ENCODE peak calls at places on chromosome 9, in five cellular contexts. E, U, M, R and H are unnamed samples.
A peak's percentile ranks its signal among the peaks of the same experiment; 100 is the strongest.

GRCh38 chr9:116000748-116001329 is 152.8 kb upstream of the PAPPA start:
- DNase-seq in E (peak; percentile 11), U (no peak), M (no peak), R (no peak), H (no peak)

GRCh38 chr9:84002344-84002743 is 21.7 kb downstream of the RMI1 start:
- DNase-seq in E (peak; percentile 43), U (no peak), M (no peak), R (no peak), H (no peak)

GRCh38 chr9:27368317-27368985 is 71.5 kb upstream of the EQTN start:
- DNase-seq in E (no peak), U (no peak), M (no peak), R (no peak), H (no peak)

GRCh38 chr9:12162101-12162500 is 531.1 kb upstream of the TYRP1 start:
- DNase-seq in E (no peak), U (no peak), M (no peak), R (no peak), H (no peak)

GRCh38 chr9:81741103-81741502 is 51.8 kb upstream of the TLE1 start:
- DNase-seq in E (no peak), U (no peak), M (peak; percentile 76), R (no peak), H (no peak)

GRCh38 chr9:109278216-109278615 is 42.6 kb downstream of the EPB41L4B start:
- DNase-seq in E (no peak), U (no peak), M (no peak), R (no peak), H (no peak)

GRCh38 chr9:122173670-122174069 is 14.0 kb downstream of the MORN5 start:
- DNase-seq in E (no peak), U (no peak), M (no peak), R (no peak), H (no peak)

GRCh38 chr9:30039712-30040111 is 2344.7 kb upstream of the ACO1 start:
- DNase-seq in E (no peak), U (no peak), M (no peak), R (no peak), H (no peak)

GRCh38 chr9:72509053-72509452 is 12.4 kb upstream of the TMC1 start:
- DNase-seq in E (no peak), U (no peak), M (peak; percentile 81), R (no peak), H (no peak)

GRCh38 chr9:37430841-37431597 is 8.5 kb downstream of the GRHPR start:
- DNase-seq in E (no peak), U (no peak), M (no peak), R (peak; percentile 66), H (no peak)

GRCh38 chr9:92151691-92152393 is 36.6 kb upstream of the SPTLC1 start:
- DNase-seq in E (no peak), U (no peak), M (peak; percentile 96), R (peak; percentile 84), H (no peak)

GRCh38 chr9:105500108-105500766 is 52.4 kb downstream of the FSD1L start:
- DNase-seq in E (peak; percentile 69), U (no peak), M (no peak), R (no peak), H (no peak)

GRCh38 chr9:95102572-95102971 is 214.9 kb downstream of the FANCC start:
- DNase-seq in E (no peak), U (no peak), M (no peak), R (no peak), H (no peak)

GRCh38 chr9:102974530-102974929 is 20.6 kb upstream of the CYLC2 start:
- DNase-seq in E (no peak), U (no peak), M (peak; percentile 36), R (no peak), H (no peak)

GRCh38 chr9:83447351-83447750 is 90.8 kb downstream of the FRMD3 start:
- DNase-seq in E (no peak), U (no peak), M (no peak), R (no peak), H (no peak)

GRCh38 chr9:131915181-131915580 is 164.5 kb downstream of the MED27 start:
- DNase-seq in E (no peak), U (no peak), M (no peak), R (no peak), H (no peak)

GRCh38 chr9:128635266-128636023 is 21.2 kb downstream of the DYNC2I2 start:
- DNase-seq in E (no peak), U (peak; percentile 92), M (peak; percentile 95), R (peak; percentile 92), H (peak; percentile 96)

GRCh38 chr9:81461196-81461595 is 228.2 kb downstream of the TLE1 start:
- DNase-seq in E (no peak), U (no peak), M (no peak), R (no peak), H (no peak)

GRCh38 chr9:90249094-90249493 is 393.5 kb downstream of the DIRAS2 start:
- DNase-seq in E (no peak), U (no peak), M (no peak), R (no peak), H (no peak)

GRCh38 chr9:75616841-75617566 is 273.5 kb upstream of the PCSK5 start:
- DNase-seq in E (no peak), U (no peak), M (no peak), R (no peak), H (no peak)

GRCh38 chr9:89884356-89885083 is 279.7 kb downstream of the GADD45G start:
- DNase-seq in E (no peak), U (no peak), M (no peak), R (peak; percentile 60), H (peak; percentile 81)

GRCh38 chr9:95071925-95072324 is 245.6 kb downstream of the FANCC start:
- DNase-seq in E (no peak), U (no peak), M (no peak), R (no peak), H (no peak)

GRCh38 chr9:91486699-91487497 is 63.3 kb upstream of the NFIL3 start:
- DNase-seq in E (no peak), U (no peak), M (no peak), R (no peak), H (no peak)

GRCh38 chr9:27125030-27125429 is 16.0 kb downstream of the TEK start:
- DNase-seq in E (no peak), U (peak; percentile 44), M (peak; percentile 53), R (peak; percentile 93), H (peak; percentile 78)

GRCh38 chr9:101146508-101146907 is 118.0 kb downstream of the PLPPR1 start:
- DNase-seq in E (no peak), U (no peak), M (no peak), R (no peak), H (no peak)

GRCh38 chr9:2255128-2255527 is 240.0 kb downstream of the SMARCA2 start:
- DNase-seq in E (no peak), U (no peak), M (no peak), R (no peak), H (no peak)

GRCh38 chr9:532707-533106 is 308.8 kb upstream of the DMRT1 start:
- DNase-seq in E (no peak), U (no peak), M (no peak), R (no peak), H (no peak)

GRCh38 chr9:89605181-89606048 is 603 bp downstream of the GADD45G start:
- DNase-seq in E (no peak), U (peak; percentile 76), M (no peak), R (peak; percentile 87), H (peak; percentile 83)

GRCh38 chr9:114491430-114492003 is 13.8 kb downstream of the WHRN start:
- DNase-seq in E (no peak), U (no peak), M (no peak), R (no peak), H (no peak)

GRCh38 chr9:72476617-72477375 is 44.6 kb upstream of the TMC1 start:
- DNase-seq in E (no peak), U (no peak), M (peak; percentile 98), R (no peak), H (no peak)

GRCh38 chr9:133371261-133371711 is 4.6 kb downstream of the SURF4 start:
- DNase-seq in E (no peak), U (no peak), M (no peak), R (no peak), H (no peak)

GRCh38 chr9:121765021-121765950 is 113.9 kb downstream of the DAB2IP start:
- DNase-seq in E (no peak), U (no peak), M (peak; percentile 94), R (peak; percentile 81), H (no peak)

GRCh38 chr9:32378993-32379729 is 5.3 kb upstream of the ACO1 start:
- DNase-seq in E (peak; percentile 78), U (no peak), M (peak; percentile 41), R (no peak), H (no peak)

GRCh38 chr9:11335011-11335410 is 722.2 kb upstream of the PTPRD start:
- DNase-seq in E (no peak), U (no peak), M (no peak), R (no peak), H (no peak)

GRCh38 chr9:98381311-98382103 is 126.1 kb upstream of the TBC1D2 start:
- DNase-seq in E (no peak), U (no peak), M (no peak), R (no peak), H (no peak)

GRCh38 chr9:98379572-98379971 is 124.1 kb upstream of the TBC1D2 start:
- DNase-seq in E (no peak), U (no peak), M (no peak), R (no peak), H (no peak)

GRCh38 chr9:98385751-98386150 is 130.3 kb upstream of the TBC1D2 start:
- DNase-seq in E (peak; percentile 16), U (no peak), M (no peak), R (no peak), H (no peak)

GRCh38 chr9:98380065-98380681 is 124.7 kb upstream of the TBC1D2 start:
- DNase-seq in E (peak; percentile 58), U (no peak), M (peak; percentile 56), R (no peak), H (no peak)

GRCh38 chr9:98383758-98384157 is 128.3 kb upstream of the TBC1D2 start:
- DNase-seq in E (no peak), U (no peak), M (no peak), R (no peak), H (no peak)
- TF ChIP-seq CTCF in E (no peak), U (no peak), M (no peak), R (no peak), H (no peak)

DNA sequence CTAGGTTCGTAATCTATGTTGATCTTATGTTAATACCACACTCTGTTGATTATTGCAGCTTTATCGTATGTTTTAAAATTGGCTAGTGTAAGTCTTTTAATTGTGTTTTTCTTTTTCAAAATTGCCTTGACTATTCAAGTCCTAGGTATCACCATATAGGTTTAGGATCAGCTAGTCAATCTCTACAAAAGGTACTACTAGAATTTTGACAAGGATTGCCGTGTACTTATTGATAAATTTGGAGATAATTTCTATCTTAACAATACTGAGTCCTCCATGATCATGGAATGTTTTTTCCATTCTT is 117.9 kb upstream of the PRSS3 start:
- DNase-seq in E (no peak), U (no peak), M (no peak), R (no peak), H (no peak)
- H3K4me3 ChIP-seq in E (no peak overlapping the region), U (no peak overlapping the region), M (no peak overlapping the region), R (peak overlapping the region; percentile 70), H (peak overlapping the region; percentile 71)

GRCh38 chr9:6829027-6829426 is 71.3 kb downstream of the KDM4C start:
- DNase-seq in E (no peak), U (no peak), M (peak; percentile 63), R (no peak), H (no peak)
- TF ChIP-seq CTCF in E (no peak), U (no peak), M (no peak), R (no peak), H (no peak)

GRCh38 chr9:93958875-93959682 is 3.9 kb upstream of the BARX1 start:
- DNase-seq in E (no peak), U (no peak), M (no peak), R (peak; percentile 64), H (no peak)
- H3K4me3 ChIP-seq in E (no peak overlapping the region), U (no peak overlapping the region), M (no peak overlapping the region), R (peak overlapping the region; percentile 23), H (peak overlapping the region; percentile 54)